ENCODE peak calls at places on chromosomes 7 and 10, in eight cellular contexts. X, I, O, N, S, K, J and L are unnamed samples.

GRCh38 chr7:27102578-27103442 is at the start of gene HOXA2:
- DNase-seq in J (no peak), N (peak; percentile 80), K (no peak), O (peak; percentile 83), I (no peak), X (peak; percentile 50), S (peak; percentile 91), L (no peak)

GRCh38 chr7:93913197-93913596 is 6.8 kb downstream of the GNGT1 start:
- DNase-seq in X (no peak), O (no peak), J (peak; percentile 8), N (no peak), S (no peak), I (no peak), K (peak; percentile 15), L (no peak)

GRCh38 chr7:158720107-158720506 is 15.5 kb upstream of the NCAPG2 start:
- DNase-seq in X (no peak), J (no peak), N (no peak), S (no peak), O (no peak), K (no peak), I (no peak), L (no peak)

GRCh38 chr7:16667355-16667754 is 21.4 kb downstream of the BZW2 start:
- DNase-seq in S (no peak), N (no peak), O (no peak), K (no peak), J (no peak), I (no peak), X (no peak), L (no peak)

GRCh38 chr7:4789194-4790077 is 14.0 kb downstream of the AP5Z1 start:
- DNase-seq in S (no peak), I (no peak), O (no peak), K (no peak), X (no peak), N (no peak), J (no peak), L (no peak)

GRCh38 chr10:124436191-124436638 is 13.6 kb downstream of the NKX1-2 start:
- DNase-seq in O (peak; percentile 54), N (peak; percentile 99), J (no peak), K (peak; percentile 8), I (no peak), S (no peak), X (peak; percentile 19), L (no peak)

GRCh38 chr7:13749666-13750065 is 239.8 kb downstream of the ETV1 start:
- DNase-seq in S (no peak), I (no peak), O (no peak), X (no peak), J (no peak), N (no peak), K (no peak), L (no peak)

GRCh38 chr10:114022292-114022691 is 21.4 kb upstream of the ADRB1 start:
- DNase-seq in J (no peak), N (no peak), K (no peak), I (peak; percentile 16), X (peak; percentile 37), S (no peak), O (no peak), L (no peak)

GRCh38 chr7:151025924-151026671 is 1.8 kb upstream of the ATG9B start:
- DNase-seq in N (peak; percentile 78), J (peak; percentile 82), O (peak; percentile 26), I (peak; percentile 56), X (peak; percentile 46), S (peak; percentile 52), K (no peak), L (no peak)

GRCh38 chr7:124879771-124880170 is 49.9 kb downstream of the POT1 start:
- DNase-seq in S (no peak), X (no peak), O (no peak), N (no peak), I (no peak), J (no peak), K (no peak), L (no peak)

GRCh38 chr7:95502403-95502802 is 16.7 kb downstream of the ASB4 start:
- DNase-seq in J (no peak), N (no peak), I (no peak), X (no peak), S (no peak), K (no peak), O (no peak), L (no peak)

GRCh38 chr7:47807756-47808155 is 140.5 kb downstream of the PKD1L1 start:
- DNase-seq in K (peak; percentile 57), O (no peak), X (no peak), J (no peak), S (no peak), N (no peak), I (no peak), L (peak; percentile 60)

GRCh38 chr10:5890519-5890878 is 456 bp downstream of the FBH1 start:
- DNase-seq in O (no peak), N (peak; percentile 25), I (peak; percentile 67), K (peak; percentile 29), J (peak; percentile 1), S (no peak), X (peak; percentile 33), L (no peak)

GRCh38 chr7:88761779-88762178 is 2.3 kb downstream of the ZNF804B start:
- DNase-seq in X (no peak), K (no peak), S (no peak), O (no peak), N (no peak), I (no peak), J (no peak), L (no peak)

GRCh38 chr10:78947226-78947625 is 121.5 kb upstream of the ZMIZ1 start:
- DNase-seq in K (no peak), J (no peak), X (no peak), O (no peak), S (no peak), N (no peak), I (no peak), L (no peak)

GRCh38 chr7:26603631-26604030 is 260.8 kb downstream of the SKAP2 start:
- DNase-seq in X (peak; percentile 9), J (peak; percentile 95), K (no peak), N (peak; percentile 97), S (no peak), O (no peak), I (no peak), L (peak; percentile 70)

GRCh38 chr7:55092186-55092976 is 73.6 kb downstream of the EGFR start:
- DNase-seq in S (peak; percentile 34), O (no peak), J (no peak), K (no peak), N (no peak), I (no peak), X (no peak), L (no peak)

GRCh38 chr10:72426982-72427381 is 72.3 kb upstream of the DNAJB12 start:
- DNase-seq in I (no peak), X (no peak), O (no peak), J (no peak), S (no peak), K (no peak), N (no peak), L (peak; percentile 54)

GRCh38 chr10:7298495-7298894 is 112.3 kb downstream of the SFMBT2 start:
- DNase-seq in N (no peak), J (no peak), K (no peak), I (no peak), O (no peak), S (no peak), X (no peak), L (no peak)

GRCh38 chr7:131538071-131538790 is 18.2 kb downstream of the PODXL start:
- DNase-seq in J (peak; percentile 88), O (peak; percentile 52), K (no peak), N (no peak), X (no peak), I (peak; percentile 70), S (peak; percentile 23), L (no peak)

GRCh38 chr7:16007911-16008310 is 321.4 kb upstream of the MEOX2 start:
- DNase-seq in K (no peak), J (no peak), I (peak; percentile 17), X (no peak), O (no peak), N (no peak), S (no peak), L (no peak)

GRCh38 chr7:148625342-148625741 is 34.8 kb downstream of the C7orf33 start:
- DNase-seq in N (no peak), K (no peak), S (no peak), I (no peak), X (no peak), J (no peak), O (no peak), L (no peak)

GRCh38 chr7:151047979-151048763 is at the start of gene ASIC3:
- DNase-seq in I (no peak), X (no peak), N (no peak), K (no peak), O (no peak), J (no peak), S (no peak), L (no peak)

GRCh38 chr7:81330108-81330507 is 411.3 kb upstream of the SEMA3C start:
- DNase-seq in X (no peak), I (no peak), K (no peak), S (no peak), O (no peak), N (no peak), J (no peak), L (no peak)

GRCh38 chr7:123795917-123796316 is 47.1 kb upstream of the WASL start:
- DNase-seq in X (no peak), N (no peak), K (no peak), J (no peak), I (no peak), O (no peak), S (no peak), L (no peak)
- H3K4me2 ChIP-seq in X (no peak overlapping the region), N (no peak overlapping the region), K (no peak overlapping the region), J (no peak overlapping the region), I (no peak overlapping the region), O (no peak overlapping the region), S (no peak overlapping the region), L (no peak overlapping the region)

GRCh38 chr7:140049339-140050024 is 13.3 kb downstream of the PARP12 start:
- DNase-seq in S (no peak), X (no peak), O (peak; percentile 20), K (no peak), I (no peak), J (peak; percentile 34), N (peak; percentile 5), L (no peak)
- H3K4me2 ChIP-seq in S (no peak overlapping the region), X (no peak overlapping the region), O (no peak overlapping the region), K (no peak overlapping the region), I (no peak overlapping the region), J (no peak overlapping the region), N (no peak overlapping the region), L (no peak overlapping the region)

GRCh38 chr7:107209565-107209964 is 40.8 kb downstream of the HBP1 start:
- DNase-seq in J (peak; percentile 50), O (no peak), K (no peak), X (no peak), N (no peak), I (no peak), S (no peak), L (no peak)
- H3K4me2 ChIP-seq in J (no peak overlapping the region), O (no peak overlapping the region), K (no peak overlapping the region), X (no peak overlapping the region), N (no peak overlapping the region), I (no peak overlapping the region), S (no peak overlapping the region), L (no peak overlapping the region)

DNA sequence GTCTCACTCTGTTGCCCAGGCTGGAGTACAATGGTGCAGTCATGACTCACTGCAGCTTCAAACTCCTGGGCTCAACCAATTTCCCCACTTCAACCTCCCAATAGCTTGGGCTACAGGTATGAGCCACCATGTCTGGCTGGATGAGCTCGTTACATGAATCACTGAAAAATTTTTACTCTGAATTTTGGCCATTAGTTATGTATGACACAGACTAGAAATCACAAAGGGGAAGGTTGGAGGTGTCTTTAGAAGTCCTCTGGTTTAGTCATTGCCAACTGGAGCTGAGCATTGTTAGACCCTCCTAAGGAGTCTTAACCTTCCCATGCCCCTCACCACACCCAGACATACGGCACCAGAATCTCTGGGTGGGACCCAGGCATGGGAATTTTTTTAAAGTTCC is 34.7 kb downstream of the SVIL start:
- DNase-seq in N (peak; percentile 88), K (no peak), O (peak; percentile 64), S (peak; percentile 30), J (peak; percentile 48), I (peak; percentile 65), X (no peak), L (no peak)
- H3K4me2 ChIP-seq in N (no peak overlapping the region), K (no peak overlapping the region), O (no peak overlapping the region), S (no peak overlapping the region), J (no peak overlapping the region), I (no peak overlapping the region), X (no peak overlapping the region), L (no peak overlapping the region)